ENCODE peak calls at places on chromosomes 4 and X, in seven cellular contexts. P is tibial artery, C is OCI-LY7, S is cardiac muscle cell, A is nephron progenitor cell, N is AG08396, U is fibroblast of villous mesenchyme. F is an unnamed sample.

GRCh38 chr4:102342404-102343074 is 2.7 kb downstream of the SLC39A8 start:
- DNase-seq in P (no peak), U (no peak), C (no peak), S (no peak), N (no peak), A (no peak), F (no peak)

GRCh38 chrX:39811391-39811790 is 286.4 kb downstream of the BCOR start:
- DNase-seq in U (no peak), P (no peak), C (no peak), S (no peak), A (no peak), N (no peak), F (peak)

GRCh38 chr4:53089940-53090729 is 228.0 kb downstream of the RASL11B start:
- DNase-seq in N (no peak), A (no peak), P (no peak), S (peak), C (no peak), U (peak), F (peak)

GRCh38 chr4:34157546-34157945 is 2086.8 kb downstream of the ARAP2 start:
- DNase-seq in S (no peak), P (no peak), U (no peak), N (no peak), C (no peak), A (no peak), F (no peak)

GRCh38 chr4:2804973-2805501 is 12.2 kb downstream of the SH3BP2 start:
- DNase-seq in U (no peak), N (no peak), C (no peak), P (no peak), S (no peak), A (no peak), F (no peak)

GRCh38 chr4:70591955-70592582 is at the start of gene AMBN:
- DNase-seq in A (no peak), P (no peak), N (no peak), U (no peak), S (no peak), C (no peak), F (no peak)

GRCh38 chrX:51866156-51866555 is 27.3 kb upstream of the MAGED1 start:
- DNase-seq in S (peak), C (no peak), U (peak), P (no peak), A (no peak), N (peak), F (no peak)

GRCh38 chrX:154458116-154458953 is at the start of gene PLXNA3:
- DNase-seq in U (peak), N (peak), P (no peak), A (peak), C (peak), S (peak), F (peak)

GRCh38 chr4:10008208-10009005 is 12.9 kb downstream of the SLC2A9 start:
- DNase-seq in N (no peak), P (no peak), S (peak), A (no peak), U (no peak), C (no peak), F (no peak)

GRCh38 chr4:183256756-183257385 is 63.2 kb downstream of the CLDN22 start:
- DNase-seq in U (peak), S (peak), A (peak), C (peak), P (peak), N (peak), F (peak)

GRCh38 chr4:146132445-146132844 is 43.1 kb upstream of the LSM6 start:
- DNase-seq in C (no peak), P (no peak), N (no peak), U (no peak), S (no peak), A (no peak), F (no peak)

GRCh38 chrX:15737957-15738685 is at the start of gene CA5B:
- DNase-seq in S (peak), P (peak), U (peak), C (peak), A (peak), N (peak), F (peak)

GRCh38 chrX:118770133-118770760 is 42.8 kb downstream of the IL13RA1 start:
- DNase-seq in N (no peak), A (no peak), C (no peak), S (no peak), P (no peak), U (no peak), F (no peak)

GRCh38 chr4:77819409-77819835 is 254 bp upstream of the CNOT6L start:
- DNase-seq in P (no peak), U (peak), N (peak), S (peak), A (peak), C (peak), F (peak)

GRCh38 chr4:138535316-138535715 is 293.2 kb upstream of the SLC7A11 start:
- DNase-seq in U (peak), P (no peak), N (no peak), C (no peak), S (peak), A (no peak), F (no peak)

GRCh38 chr4:7335363-7336066 is 99.2 kb downstream of the PSAPL1 start:
- DNase-seq in C (peak), S (peak), P (no peak), N (peak), U (peak), A (peak), F (peak)

GRCh38 chrX:115957862-115958490 is 212.6 kb upstream of the AGTR2 start:
- DNase-seq in U (peak), A (no peak), C (no peak), N (no peak), P (no peak), S (no peak), F (no peak)

GRCh38 chr4:144399927-144400326 is 246.0 kb upstream of the HHIP start:
- DNase-seq in N (peak), A (no peak), C (no peak), U (peak), S (peak), P (no peak), F (no peak)

GRCh38 chrX:20135956-20136355 is 5.7 kb downstream of the EIF1AX start:
- DNase-seq in P (no peak), S (no peak), U (no peak), N (no peak), C (no peak), A (no peak), F (no peak)

F was measured in left kidney.